ENCODE peak calls at places on chromosome 2, in ten cellular contexts. R is nucleus accumbens, X is EL, L is AG09319, P is Caco-2, W is GF-D8, T is K562, Z is ELR, U is left cardiac atrium, A is endodermal cell. Y is an unnamed sample.

GRCh38 chr2:120568975-120569268 is 166.7 kb upstream of the GLI2 start:
- DNase-seq in R (no peak), X (no peak), L (no peak), P (no peak), W (no peak), T (no peak), Z (no peak), U (no peak), A (no peak), Y (no peak)

GRCh38 chr2:164841719-164842623 is at the start of gene COBLL1:
- DNase-seq in R (peak), X (peak), L (no peak), P (peak), W (no peak), T (peak), Z (peak), U (peak), A (peak), Y (peak)

GRCh38 chr2:222774941-222775340 is 85.9 kb upstream of the ACSL3 start:
- DNase-seq in R (no peak), X (peak), L (no peak), P (no peak), W (no peak), T (no peak), Z (peak), U (no peak), A (no peak), Y (peak)

GRCh38 chr2:191274404-191274803 is 29.2 kb downstream of the MYO1B start:
- DNase-seq in R (no peak), X (no peak), L (no peak), P (no peak), W (no peak), T (no peak), Z (no peak), U (no peak), A (no peak), Y (no peak)

GRCh38 chr2:96463119-96463518 is 42.0 kb downstream of the NEURL3 start:
- DNase-seq in R (no peak), X (no peak), L (no peak), P (no peak), W (no peak), T (no peak), Z (no peak), U (no peak), A (no peak), Y (no peak)

GRCh38 chr2:126882736-126883660 is 15.7 kb upstream of the TEX51 start:
- DNase-seq in R (no peak), X (no peak), L (no peak), P (no peak), W (no peak), T (no peak), Z (no peak), U (no peak), A (peak), Y (no peak)

GRCh38 chr2:112143150-112143549 is 5.0 kb downstream of the FBLN7 start:
- DNase-seq in R (no peak), X (no peak), L (no peak), P (no peak), W (no peak), T (no peak), Z (no peak), U (no peak), A (no peak), Y (no peak)

GRCh38 chr2:197170137-197170682 is 140.4 kb downstream of the ANKRD44 start:
- DNase-seq in R (no peak), X (peak), L (no peak), P (no peak), W (no peak), T (no peak), Z (peak), U (no peak), A (no peak), Y (peak)

GRCh38 chr2:240728361-240728760 is 36.7 kb downstream of the AQP12A start:
- DNase-seq in R (no peak), X (no peak), L (no peak), P (no peak), W (no peak), T (no peak), Z (no peak), U (no peak), A (no peak), Y (no peak)

Y was measured in foreskin keratinocyte.